ENCODE peak calls at places on chromosome 6, in seven cellular contexts. E is H9, Y is IMR-90, G is mesendoderm, A is mesenchymal stem cell, S is H1, L is trophoblast cell. M is an unnamed sample.

GRCh38 chr6:447381-448165 is 56.0 kb downstream of the IRF4 start:
- DNase-seq in E (peak; percentile 17), Y (no peak), G (no peak), A (no peak), S (peak; percentile 39), L (no peak), M (no peak)

GRCh38 chr6:139367810-139368321 is 6.6 kb downstream of the CITED2 start:
- DNase-seq in E (peak; percentile 77), Y (no peak), G (peak; percentile 98), A (peak; percentile 60), S (no peak), L (peak; percentile 37), M (peak; percentile 65)

GRCh38 chr6:87155272-87155919 is at the start of gene ZNF292:
- DNase-seq in E (peak; percentile 96), Y (peak; percentile 97), G (peak; percentile 99), A (peak; percentile 96), S (peak; percentile 96), L (peak; percentile 96), M (peak; percentile 95)

GRCh38 chr6:100464910-100465700 is at the start of gene SIM1:
- DNase-seq in E (peak; percentile 95), Y (peak; percentile 59), G (peak; percentile 96), A (peak; percentile 66), S (peak; percentile 92), L (peak; percentile 95), M (peak; percentile 88)

GRCh38 chr6:62090442-62091229 is 195.4 kb downstream of the KHDRBS2 start:
- DNase-seq in E (no peak), Y (no peak), G (no peak), A (no peak), S (no peak), L (no peak), M (no peak)

GRCh38 chr6:113888493-113888892 is 31.3 kb downstream of the MARCKS start:
- DNase-seq in E (no peak), Y (no peak), G (no peak), A (no peak), S (no peak), L (no peak), M (no peak)

GRCh38 chr6:89145461-89145961 is 344 bp upstream of the PM20D2 start:
- DNase-seq in E (no peak), Y (peak; percentile 15), G (peak; percentile 8), A (peak; percentile 49), S (no peak), L (peak; percentile 18), M (no peak)

GRCh38 chr6:52130440-52130839 is 43.0 kb upstream of the PKHD1 start:
- DNase-seq in E (no peak), Y (no peak), G (peak; percentile 64), A (no peak), S (no peak), L (peak; percentile 87), M (no peak)

GRCh38 chr6:131400054-131400781 is 172.8 kb upstream of the ARG1 start:
- DNase-seq in E (no peak), Y (peak; percentile 67), G (peak; percentile 53), A (peak; percentile 79), S (no peak), L (peak; percentile 72), M (no peak)

GRCh38 chr6:75098709-75099108 is 107.1 kb downstream of the COL12A1 start:
- DNase-seq in E (no peak), Y (peak; percentile 98), G (peak; percentile 8), A (peak; percentile 94), S (no peak), L (peak; percentile 86), M (no peak)

GRCh38 chr6:39952170-39952569 is 17.9 kb upstream of the MOCS1 start:
- DNase-seq in E (no peak), Y (peak; percentile 14), G (no peak), A (no peak), S (no peak), L (no peak), M (no peak)

GRCh38 chr6:156175971-156176421 is 601.2 kb upstream of the ARID1B start:
- DNase-seq in E (peak; percentile 76), Y (no peak), G (peak; percentile 88), A (peak; percentile 3), S (peak; percentile 57), L (no peak), M (peak; percentile 59)

GRCh38 chr6:4637691-4638433 is 138.3 kb upstream of the CDYL start:
- DNase-seq in E (no peak), Y (peak; percentile 93), G (no peak), A (peak; percentile 78), S (no peak), L (peak; percentile 76), M (no peak)

GRCh38 chr6:83708970-83709747 is at the start of gene SNAP91:
- DNase-seq in E (peak; percentile 85), Y (no peak), G (peak; percentile 69), A (peak; percentile 14), S (peak; percentile 85), L (peak; percentile 21), M (peak; percentile 80)

GRCh38 chr6:154653853-154654252 is 79.4 kb upstream of the SCAF8 start:
- DNase-seq in E (no peak), Y (peak; percentile 87), G (peak; percentile 37), A (peak; percentile 79), S (no peak), L (peak; percentile 54), M (no peak)

GRCh38 chr6:42047790-42048405 is 2.4 kb upstream of the TAF8 start:
- DNase-seq in E (no peak), Y (no peak), G (no peak), A (no peak), S (no peak), L (no peak), M (no peak)

GRCh38 chr6:111534366-111534765 is 51.3 kb upstream of the REV3L start:
- DNase-seq in E (no peak), Y (peak; percentile 35), G (peak; percentile 40), A (no peak), S (no peak), L (no peak), M (no peak)

GRCh38 chr6:112205521-112206458 is 48.6 kb downstream of the LAMA4 start:
- DNase-seq in E (no peak), Y (peak; percentile 45), G (peak; percentile 68), A (no peak), S (no peak), L (no peak), M (no peak)

GRCh38 chr6:75349262-75349984 is 64.8 kb upstream of the TMEM30A start:
- DNase-seq in E (peak; percentile 60), Y (peak; percentile 13), G (peak; percentile 89), A (peak; percentile 42), S (peak; percentile 77), L (peak; percentile 32), M (peak; percentile 68)

GRCh38 chr6:25188232-25188631 is 90.9 kb upstream of the CARMIL1 start:
- DNase-seq in E (no peak), Y (no peak), G (no peak), A (no peak), S (no peak), L (no peak), M (no peak)

DNA sequence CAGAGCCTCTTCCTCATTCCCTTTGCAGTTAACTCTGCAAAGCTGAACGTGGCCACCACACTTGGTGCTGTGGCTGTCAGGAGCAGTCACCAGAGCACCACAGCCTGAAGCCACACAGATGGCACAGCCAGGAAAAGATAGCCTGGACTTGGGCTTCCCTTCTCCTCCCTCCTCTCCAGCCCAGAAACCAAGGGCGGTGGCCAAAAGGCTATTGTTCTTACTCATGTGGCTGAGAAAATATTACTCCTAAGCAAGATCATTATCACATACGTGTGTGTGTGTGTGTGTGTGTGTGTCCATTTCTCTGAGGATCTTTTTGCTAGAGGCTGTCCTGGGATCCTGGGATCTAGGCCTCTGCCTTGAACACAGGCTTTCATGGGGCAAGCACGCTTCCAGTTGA is 39.7 kb downstream of the CD164 start:
- DNase-seq in E (no peak), Y (no peak), G (no peak), A (no peak), S (no peak), L (peak; percentile 53), M (no peak)
- H3K4ac ChIP-seq in E (no peak overlapping the region), Y (no peak overlapping the region), G (no peak overlapping the region), A (no peak overlapping the region), S (no peak overlapping the region), L (no peak overlapping the region), M (no peak overlapping the region)

DNA sequence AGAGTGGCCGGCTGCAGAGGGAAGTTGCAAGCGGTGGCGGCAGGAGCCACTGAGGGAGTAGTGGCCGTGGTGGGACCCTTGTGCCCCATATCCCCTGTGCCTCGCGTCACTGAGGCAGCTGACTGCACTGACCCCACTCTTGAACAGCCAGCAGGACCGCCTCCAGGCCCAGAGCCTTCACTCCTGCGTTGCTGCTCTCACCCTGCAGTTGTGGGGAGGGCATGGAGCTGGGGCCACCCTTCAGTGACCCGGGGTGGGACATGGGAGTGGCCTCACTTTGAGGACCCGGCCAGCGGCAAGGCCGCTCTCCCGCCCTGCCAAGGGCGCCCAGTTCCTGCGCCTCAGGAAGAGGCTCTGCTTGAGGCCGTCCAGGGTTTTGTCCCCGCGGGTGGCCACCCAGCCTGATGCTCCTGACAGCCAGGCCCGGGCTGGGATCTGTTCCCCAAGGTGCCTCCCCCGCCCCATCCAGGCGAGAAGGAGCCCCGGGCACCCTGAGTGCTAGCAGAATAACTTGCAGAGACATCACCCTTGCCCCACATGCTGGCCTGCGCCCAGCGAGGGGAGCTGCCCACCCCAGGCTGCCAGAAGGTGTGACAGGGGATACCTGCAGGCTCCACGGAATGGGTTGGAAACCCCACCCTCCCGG is 44.4 kb downstream of the HLA-DRA start:
- DNase-seq in E (peak; percentile 31), Y (no peak), G (no peak), A (no peak), S (no peak), L (no peak), M (no peak)
- H2BK120ac ChIP-seq in E (no peak overlapping the region), Y (no peak overlapping the region), G (no peak overlapping the region), A (no peak overlapping the region), S (no peak overlapping the region), L (no peak overlapping the region), M (peak overlapping the region; percentile 67)

DNA sequence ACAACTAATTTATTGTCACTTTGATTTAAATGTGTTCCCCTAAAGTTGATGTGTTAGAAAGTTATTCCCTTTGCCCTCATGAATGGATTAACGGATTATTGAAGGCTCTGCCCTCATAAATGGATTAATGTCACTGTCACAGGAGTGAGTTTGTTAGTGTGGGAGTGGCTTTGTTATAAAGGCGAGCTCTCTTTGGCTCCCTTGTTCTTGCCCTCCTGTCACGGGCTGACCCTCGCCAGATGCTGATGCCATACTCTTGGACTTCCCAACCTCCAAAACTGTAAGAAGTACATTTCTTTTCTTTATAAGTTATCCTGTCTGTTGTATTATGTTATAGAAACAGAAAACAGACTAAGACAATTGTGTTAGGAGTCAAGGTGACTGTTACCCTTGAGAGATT is 22.7 kb upstream of the POPDC3 start:
- DNase-seq in E (no peak), Y (no peak), G (no peak), A (no peak), S (no peak), L (no peak), M (no peak)
- H3K4ac ChIP-seq in E (no peak overlapping the region), Y (no peak overlapping the region), G (no peak overlapping the region), A (no peak overlapping the region), S (no peak overlapping the region), L (no peak overlapping the region), M (no peak overlapping the region)

DNA sequence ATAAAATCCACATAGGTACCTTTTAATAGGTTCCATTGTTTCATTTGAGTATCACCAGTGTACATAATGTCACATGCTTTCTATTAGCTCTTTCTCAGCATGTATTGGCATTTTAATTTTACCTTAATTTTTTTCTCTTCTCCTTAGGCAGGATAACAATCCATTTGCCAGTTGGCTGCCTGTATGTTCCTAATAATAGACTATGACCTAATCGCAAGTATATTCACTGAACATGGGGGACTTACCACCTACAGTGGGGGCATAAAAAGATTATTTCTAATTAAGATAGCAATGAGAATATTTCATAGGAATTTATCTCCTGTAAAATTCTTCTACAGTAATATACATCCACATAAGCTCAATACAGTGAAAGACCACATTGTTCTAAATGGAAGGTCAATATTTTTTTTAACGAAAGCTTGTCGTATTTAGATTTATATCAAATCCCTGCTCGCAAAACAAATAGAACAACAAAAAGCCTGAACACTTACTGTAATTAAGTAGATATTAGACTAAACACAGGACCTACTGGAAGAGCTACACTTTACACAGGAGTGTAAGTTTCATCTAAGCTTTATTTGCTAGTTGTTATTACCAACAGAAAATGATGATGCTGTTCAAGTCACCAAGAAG is 76.4 kb downstream of the OGFRL1 start:
- DNase-seq in E (no peak), Y (peak; percentile 20), G (no peak), A (no peak), S (no peak), L (no peak), M (no peak)
- H2BK120ac ChIP-seq in E (no peak overlapping the region), Y (no peak overlapping the region), G (no peak overlapping the region), A (no peak overlapping the region), S (no peak overlapping the region), L (no peak overlapping the region), M (no peak overlapping the region)